ENCODE peak calls at places on chromosomes 11 and 22, in six cellular contexts. U, V, W, O, M and B are unnamed samples.

GRCh38 chr11:76640540-76640939 is 30.0 kb downstream of the LRRC32 start:
- DNase-seq in U (no peak), V (no peak), W (no peak), O (no peak), M (no peak), B (no peak)

GRCh38 chr22:25845985-25846745 is 104.2 kb downstream of the MYO18B start:
- DNase-seq in U (no peak), V (peak), W (peak), O (no peak), M (no peak), B (no peak)

GRCh38 chr22:45341503-45341902 is 31.8 kb downstream of the FAM118A start:
- DNase-seq in U (no peak), V (no peak), W (no peak), O (no peak), M (no peak), B (no peak)

GRCh38 chr22:27554106-27554814 is 247.3 kb downstream of the MN1 start:
- DNase-seq in U (no peak), V (peak), W (no peak), O (peak), M (no peak), B (no peak)

GRCh38 chr22:19168088-19168890 is 10.2 kb downstream of the SLC25A1 start:
- DNase-seq in U (no peak), V (no peak), W (peak), O (no peak), M (no peak), B (no peak)

GRCh38 chr11:95877288-95877687 is 46.6 kb downstream of the MTMR2 start:
- DNase-seq in U (no peak), V (peak), W (no peak), O (peak), M (no peak), B (no peak)

GRCh38 chr22:37643225-37643847 is 3.9 kb downstream of the SH3BP1 start:
- DNase-seq in U (peak), V (peak), W (peak), O (peak), M (no peak), B (no peak)

GRCh38 chr22:25622011-25622410 is 57.5 kb downstream of the GRK3 start:
- DNase-seq in U (no peak), V (no peak), W (no peak), O (no peak), M (no peak), B (no peak)

GRCh38 chr22:36998620-36999351 is 20.5 kb downstream of the TST start:
- DNase-seq in U (no peak), V (no peak), W (no peak), O (no peak), M (no peak), B (no peak)

GRCh38 chr22:31491218-31491962 is 1.7 kb upstream of the EIF4ENIF1 start:
- DNase-seq in U (no peak), V (no peak), W (no peak), O (no peak), M (no peak), B (no peak)

GRCh38 chr11:80285076-80285790 is 844.4 kb upstream of the TENM4 start:
- DNase-seq in U (no peak), V (no peak), W (no peak), O (no peak), M (no peak), B (no peak)

GRCh38 chr22:49270595-49271368 is 556.9 kb downstream of the BRD1 start:
- DNase-seq in U (no peak), V (no peak), W (no peak), O (no peak), M (no peak), B (no peak)

GRCh38 chr11:31262761-31263160 is 106.8 kb downstream of the DCDC1 start:
- DNase-seq in U (no peak), V (no peak), W (no peak), O (peak), M (no peak), B (no peak)

GRCh38 chr22:27239520-27239919 is 562.0 kb downstream of the MN1 start:
- DNase-seq in U (no peak), V (no peak), W (no peak), O (no peak), M (no peak), B (no peak)

GRCh38 chr11:111283945-111284481 is 14.3 kb upstream of the POU2AF3 start:
- DNase-seq in U (no peak), V (peak), W (no peak), O (no peak), M (no peak), B (no peak)

GRCh38 chr22:22767876-22768602 is 119.6 kb upstream of the IGLL5 start:
- DNase-seq in U (no peak), V (no peak), W (peak), O (no peak), M (no peak), B (no peak)

GRCh38 chr11:115276182-115276581 is 228.0 kb downstream of the CADM1 start:
- DNase-seq in U (no peak), V (no peak), W (no peak), O (no peak), M (no peak), B (no peak)

GRCh38 chr11:114226283-114226859 is 69.8 kb upstream of the NNMT start:
- DNase-seq in U (no peak), V (no peak), W (no peak), O (no peak), M (no peak), B (no peak)

GRCh38 chr11:102762414-102762813 is 18.0 kb downstream of the MMP10 start:
- DNase-seq in U (no peak), V (no peak), W (no peak), O (peak), M (no peak), B (no peak)

GRCh38 chr11:100849009-100849913 is 162.2 kb downstream of the ARHGAP42 start:
- DNase-seq in U (peak), V (no peak), W (no peak), O (peak), M (no peak), B (no peak)

GRCh38 chr11:3849297-3849874 is 6.1 kb upstream of the STIM1 start:
- DNase-seq in U (peak), V (peak), W (peak), O (peak), M (peak), B (no peak)

GRCh38 chr11:10076458-10077141 is 217.4 kb downstream of the SBF2 start:
- DNase-seq in U (peak), V (peak), W (peak), O (peak), M (peak), B (no peak)

GRCh38 chr11:119054418-119054817 is 2.6 kb downstream of the HYOU1 start:
- DNase-seq in U (no peak), V (no peak), W (no peak), O (no peak), M (no peak), B (no peak)

GRCh38 chr22:19753996-19754700 is 6.4 kb upstream of the TBX1 start:
- DNase-seq in U (no peak), V (no peak), W (no peak), O (no peak), M (no peak), B (no peak)

GRCh38 chr11:120985718-120986569 is 38.0 kb upstream of the TBCEL start:
- DNase-seq in U (peak), V (peak), W (peak), O (peak), M (peak), B (no peak)
- TF ChIP-seq MYC in U (no peak), V (no peak), W (no peak), O (no peak), M (no peak), B (no peak)

GRCh38 chr22:39414377-39414776 is 14.8 kb downstream of the TAB1 start:
- DNase-seq in U (no peak), V (peak), W (no peak), O (no peak), M (no peak), B (no peak)
- TF ChIP-seq MYC in U (no peak), V (no peak), W (no peak), O (no peak), M (no peak), B (no peak)

GRCh38 chr11:60937811-60938210 is 13.6 kb downstream of the TMEM132A start:
- DNase-seq in U (no peak), V (no peak), W (no peak), O (no peak), M (no peak), B (no peak)
- TF ChIP-seq MYC in U (no peak), V (no peak), W (no peak), O (no peak), M (no peak), B (no peak)

DNA sequence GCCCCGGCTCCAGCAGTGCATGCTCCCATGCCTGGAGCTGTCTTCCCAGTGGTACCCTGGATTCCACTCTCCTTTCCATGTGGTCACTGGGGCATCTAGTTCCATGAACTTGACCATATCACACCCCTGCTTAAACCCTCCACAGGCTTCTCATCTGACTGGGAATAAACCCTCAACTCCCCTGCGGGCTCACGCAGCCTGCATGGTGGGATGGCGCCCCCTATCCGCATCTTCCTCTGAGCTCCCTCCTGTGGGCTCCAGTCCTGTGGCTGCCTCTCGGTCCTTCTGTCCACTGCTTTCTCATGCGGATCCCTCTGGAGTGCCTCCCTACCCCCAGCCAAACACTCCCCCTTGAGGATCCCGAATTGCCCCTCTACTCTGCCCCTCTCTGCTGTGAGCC is 41.4 kb upstream of the TTLL12 start:
- DNase-seq in U (peak), V (peak), W (peak), O (peak), M (no peak), B (no peak)
- TF ChIP-seq MYC in U (no peak), V (no peak), W (no peak), O (no peak), M (no peak), B (no peak)

GRCh38 chr11:124586247-124586860 is 16.6 kb downstream of the OR8A1 start:
- DNase-seq in U (peak), V (peak), W (peak), O (peak), M (peak), B (no peak)
- TF ChIP-seq MYC in U (no peak), V (no peak), W (no peak), O (no peak), M (no peak), B (no peak)

GRCh38 chr11:18012314-18012905 is 437 bp downstream of the SERGEF start:
- DNase-seq in U (peak), V (peak), W (peak), O (peak), M (peak), B (no peak)
- TF ChIP-seq MYC in U (no peak), V (no peak), W (peak), O (no peak), M (no peak), B (no peak)

DNA sequence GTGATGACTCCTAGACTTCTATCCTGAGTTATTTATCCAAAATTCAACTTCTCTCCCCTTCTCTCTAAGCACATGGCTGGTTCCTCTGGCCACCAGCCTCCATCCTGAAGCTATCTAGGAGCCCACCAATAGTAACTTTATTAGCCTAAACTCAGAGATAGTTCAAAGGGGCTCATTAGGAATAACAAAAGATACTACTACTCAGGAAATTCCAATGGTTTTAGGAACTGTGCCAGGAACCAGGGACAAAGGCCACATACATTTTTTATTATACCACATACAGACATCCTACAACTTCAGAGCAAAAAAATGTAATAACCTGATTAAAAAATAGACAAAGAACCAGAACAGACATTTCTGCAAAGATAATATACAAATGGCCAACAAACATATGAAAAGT is 27.9 kb downstream of the SLC25A17 start:
- DNase-seq in U (no peak), V (no peak), W (no peak), O (peak), M (no peak), B (no peak)
- TF ChIP-seq MYC in U (no peak), V (no peak), W (no peak), O (no peak), M (no peak), B (no peak)

DNA sequence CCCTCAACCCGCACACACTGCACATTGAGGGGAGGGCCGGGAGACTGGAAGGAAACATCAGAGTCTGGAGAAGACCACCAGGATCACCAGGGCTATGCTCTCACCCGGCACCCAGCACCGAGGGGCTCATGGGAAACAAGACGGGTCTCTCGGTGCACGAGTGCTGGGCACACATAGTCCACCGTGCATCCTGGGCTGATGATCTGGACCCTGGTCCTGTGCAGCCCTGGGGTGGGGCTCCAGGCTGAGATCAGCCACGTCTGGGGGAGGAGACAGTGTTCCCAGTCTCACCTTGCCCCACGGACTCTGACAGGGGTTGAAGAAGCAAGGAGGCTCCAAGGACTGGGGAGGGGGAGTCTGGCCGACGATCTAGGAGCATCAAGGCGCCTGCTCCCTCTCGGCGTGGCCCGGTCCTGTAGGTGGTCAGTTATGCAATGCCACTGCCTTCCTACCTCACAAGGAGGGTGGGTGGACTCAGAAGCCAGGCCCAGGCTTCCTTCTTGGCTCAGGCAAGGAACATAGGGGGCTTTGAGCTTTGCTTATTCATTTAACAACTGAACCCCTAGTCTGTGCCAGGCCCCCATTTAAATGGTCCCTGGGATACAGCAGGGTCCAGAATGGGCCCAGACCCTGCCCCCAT is 11.4 kb upstream of the CD81 start:
- DNase-seq in U (no peak), V (no peak), W (no peak), O (no peak), M (no peak), B (no peak)
- TF ChIP-seq MYC in U (no peak), V (no peak), W (no peak), O (no peak), M (no peak), B (no peak)

GRCh38 chr11:125369808-125370207 is 126.3 kb downstream of the FEZ1 start:
- DNase-seq in U (no peak), V (no peak), W (no peak), O (no peak), M (no peak), B (no peak)

GRCh38 chr11:125372088-125372487 is 124.0 kb downstream of the FEZ1 start:
- DNase-seq in U (no peak), V (no peak), W (no peak), O (no peak), M (no peak), B (no peak)

GRCh38 chr11:125371451-125371935 is 124.6 kb downstream of the FEZ1 start:
- DNase-seq in U (no peak), V (no peak), W (no peak), O (no peak), M (no peak), B (no peak)

GRCh38 chr11:125368757-125369156 is 127.3 kb downstream of the FEZ1 start:
- DNase-seq in U (no peak), V (no peak), W (no peak), O (no peak), M (no peak), B (no peak)

GRCh38 chr11:125370561-125371389 is 125.3 kb downstream of the FEZ1 start:
- DNase-seq in U (no peak), V (no peak), W (no peak), O (no peak), M (no peak), B (no peak)
- TF ChIP-seq MYC in U (no peak), V (no peak), W (no peak), O (no peak), M (no peak), B (no peak)